ENCODE peak calls at places on chromosomes 11 and 22, in four cellular contexts. K is heart left ventricle, N is pancreas, E is H9. H is an unnamed sample.

GRCh38 chr11:16357776-16358175 is 1.4 kb upstream of the SOX6 start:
- DNase-seq in K (no peak), N (no peak), E (no peak), H (no peak)

GRCh38 chr11:118984825-118985224 is 13.1 kb upstream of the CENATAC start:
- DNase-seq in K (no peak), N (no peak), E (no peak), H (no peak)

GRCh38 chr11:48055292-48056132 is 75.2 kb downstream of the PTPRJ start:
- DNase-seq in K (no peak), N (no peak), E (no peak), H (no peak)

GRCh38 chr11:66345316-66345649 is 379 bp upstream of the BRMS1 start:
- DNase-seq in K (no peak), N (no peak), E (no peak), H (no peak)

GRCh38 chr11:68373189-68373809 is 60.9 kb downstream of the LRP5 start:
- DNase-seq in K (peak), N (no peak), E (no peak), H (peak)

GRCh38 chr22:41681616-41682015 is 7.1 kb downstream of the SNU13 start:
- DNase-seq in K (no peak), N (no peak), E (no peak), H (no peak)

GRCh38 chr22:19107730-19108074 is 14.5 kb downstream of the DGCR2 start:
- DNase-seq in K (no peak), N (no peak), E (no peak), H (no peak)

GRCh38 chr11:109940816-109941215 is 152.4 kb upstream of the ZC3H12C start:
- DNase-seq in K (no peak), N (no peak), E (no peak), H (peak)

GRCh38 chr11:17991799-17992433 is 20.9 kb downstream of the SERGEF start:
- DNase-seq in K (no peak), N (peak), E (no peak), H (peak)

GRCh38 chr11:637593-638507 is 781 bp downstream of the DRD4 start:
- DNase-seq in K (no peak), N (no peak), E (no peak), H (no peak)

GRCh38 chr11:3123316-3123715 is 41.8 kb downstream of the OSBPL5 start:
- DNase-seq in K (peak), N (no peak), E (peak), H (no peak)

GRCh38 chr11:75203641-75204011 is 36.9 kb upstream of the TPBGL start:
- DNase-seq in K (no peak), N (no peak), E (no peak), H (no peak)

GRCh38 chr11:3129591-3130268 is 35.4 kb downstream of the OSBPL5 start:
- DNase-seq in K (peak), N (no peak), E (no peak), H (no peak)

GRCh38 chr22:49617866-49618688 is 209.6 kb downstream of the BRD1 start:
- DNase-seq in K (peak), N (no peak), E (no peak), H (no peak)

GRCh38 chr11:87473174-87473573 is 435.4 kb downstream of the TMEM135 start:
- DNase-seq in K (no peak), N (no peak), E (no peak), H (peak)

GRCh38 chr11:48114740-48115139 is 101.9 kb upstream of the OR4B1 start:
- DNase-seq in K (no peak), N (no peak), E (no peak), H (no peak)

GRCh38 chr11:126088999-126089398 is 26.3 kb upstream of the CDON start:
- DNase-seq in K (no peak), N (no peak), E (no peak), H (no peak)

GRCh38 chr11:67435031-67435726 is 2.3 kb downstream of the PTPRCAP start:
- DNase-seq in K (no peak), N (no peak), E (no peak), H (no peak)

GRCh38 chr22:20610757-20611156 is 103.3 kb downstream of the MED15 start:
- DNase-seq in K (no peak), N (no peak), E (no peak), H (no peak)

GRCh38 chr22:46066691-46067090 is 83.6 kb upstream of the PPARA start:
- DNase-seq in K (no peak), N (peak), E (no peak), H (no peak)

GRCh38 chr11:122863704-122864326 is 18.7 kb upstream of the JHY start:
- DNase-seq in K (no peak), N (no peak), E (no peak), H (peak)

GRCh38 chr22:19119949-19120348 is 2.3 kb downstream of the DGCR2 start:
- DNase-seq in K (peak), N (no peak), E (no peak), H (no peak)

GRCh38 chr11:57649826-57650738 is at the start of gene YPEL4:
- DNase-seq in K (peak), N (no peak), E (peak), H (peak)

GRCh38 chr11:108551653-108552462 is 41.7 kb downstream of the EXPH5 start:
- DNase-seq in K (no peak), N (no peak), E (no peak), H (no peak)

GRCh38 chr22:45112136-45112879 is 51.4 kb upstream of the NUP50 start:
- DNase-seq in K (no peak), N (no peak), E (no peak), H (peak)

GRCh38 chr11:45902452-45903380 is 4.4 kb downstream of the FREY1 start:
- DNase-seq in K (no peak), N (no peak), E (no peak), H (no peak)

DNA sequence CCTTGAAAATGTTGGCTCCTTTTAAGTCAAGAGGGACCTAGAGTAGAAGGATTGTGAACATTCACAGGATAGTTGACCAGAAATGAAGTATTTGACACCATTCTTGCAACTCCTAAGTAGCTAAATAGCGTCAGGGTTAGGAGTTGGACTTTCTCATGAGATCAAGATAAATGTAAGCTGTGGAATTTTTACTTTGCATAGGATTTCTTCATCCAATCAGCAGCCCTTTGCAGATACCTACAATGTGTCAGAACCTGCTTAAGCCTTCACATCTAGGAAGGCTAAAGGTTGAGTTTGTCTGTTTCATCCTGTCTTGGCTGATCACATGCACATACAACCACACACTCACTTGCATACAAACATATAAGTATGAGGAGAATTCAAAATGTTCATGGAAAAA is 32.3 kb downstream of the CD44 start:
- DNase-seq in K (no peak), N (no peak), E (no peak), H (no peak)
- TF ChIP-seq CTCF in K (no peak), N (no peak), E (no peak), H (no peak)

DNA sequence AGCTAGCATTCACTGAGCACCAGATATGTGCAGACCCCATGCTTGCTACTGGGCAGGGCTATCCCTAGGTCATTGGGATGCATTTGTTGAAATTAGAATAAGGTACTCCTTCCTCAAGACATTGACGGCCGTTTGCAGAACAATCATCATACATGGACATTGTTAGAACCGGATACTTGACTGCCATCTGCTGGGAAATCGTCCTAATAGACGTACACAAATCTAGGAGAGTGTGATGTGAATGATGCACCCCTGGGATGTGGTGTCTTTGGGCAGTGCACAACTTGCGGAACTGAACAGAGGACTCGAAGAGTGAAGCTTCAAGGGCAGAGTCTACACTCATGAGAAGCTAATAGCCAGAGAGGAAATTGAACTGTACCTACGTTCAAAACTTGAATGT is 35.9 kb downstream of the MYO18B start:
- DNase-seq in K (no peak), N (no peak), E (no peak), H (peak)
- TF ChIP-seq CTCF in K (peak), N (no peak), E (peak), H (peak)

GRCh38 chr11:58963551-58964075 is 24.3 kb downstream of the GLYATL1 start:
- DNase-seq in K (peak), N (peak), E (peak), H (peak)
- TF ChIP-seq CTCF in K (no peak), N (no peak), E (peak), H (peak)

DNA sequence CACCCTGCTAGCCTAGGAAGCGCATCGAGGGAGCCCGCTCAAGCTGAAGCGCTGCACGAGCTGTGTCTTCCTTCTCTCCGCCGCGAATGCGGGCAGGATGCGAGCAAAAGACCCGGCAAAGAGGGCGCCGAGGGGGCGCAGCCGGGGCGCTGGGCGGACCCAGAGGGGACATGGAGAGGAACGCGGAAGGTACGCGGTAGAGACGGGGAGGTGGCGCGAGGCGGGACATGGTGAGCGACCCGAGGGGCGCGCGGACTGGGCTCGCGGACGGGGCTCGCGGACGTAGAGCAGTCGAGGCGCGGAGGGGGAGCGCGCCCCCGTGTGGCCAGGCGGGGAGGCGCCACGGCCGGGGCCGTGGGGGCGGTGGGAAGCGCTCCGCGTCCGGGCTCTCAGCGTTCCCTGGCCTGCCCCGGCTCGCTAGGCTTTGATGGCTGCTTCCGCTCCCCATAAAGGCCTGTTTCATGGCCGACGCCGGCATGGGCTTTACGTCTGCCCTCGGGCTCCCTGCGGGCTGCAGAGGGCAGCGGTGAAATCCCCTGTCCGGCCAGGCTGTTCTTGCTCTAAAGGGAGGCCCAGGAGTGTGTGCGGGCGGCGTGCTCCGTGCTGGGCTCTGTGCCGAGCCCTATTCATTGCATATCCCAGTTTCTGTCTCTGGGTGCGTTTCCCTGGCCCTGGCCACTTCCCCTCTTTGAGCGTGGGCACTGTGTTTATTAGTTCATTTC is 31.2 kb upstream of the TRIM29 start:
- DNase-seq in K (peak), N (peak), E (peak), H (no peak)
- TF ChIP-seq CTCF in K (peak), N (peak), E (peak), H (peak)

GRCh38 chr22:29480512-29481264 is 670 bp downstream of the NEFH start:
- DNase-seq in K (no peak), N (no peak), E (peak), H (no peak)
- TF ChIP-seq CTCF in K (no peak), N (no peak), E (peak), H (no peak)

GRCh38 chr22:34973926-34974325 is 92.0 kb upstream of the ISX start:
- DNase-seq in K (no peak), N (no peak), E (no peak), H (no peak)
- TF ChIP-seq CTCF in K (no peak), N (no peak), E (no peak), H (no peak)

GRCh38 chr11:61737131-61737530 is 15.3 kb upstream of the MYRF start:
- DNase-seq in K (no peak), N (no peak), E (no peak), H (no peak)
- TF ChIP-seq CTCF in K (no peak), N (no peak), E (peak), H (peak)

DNA sequence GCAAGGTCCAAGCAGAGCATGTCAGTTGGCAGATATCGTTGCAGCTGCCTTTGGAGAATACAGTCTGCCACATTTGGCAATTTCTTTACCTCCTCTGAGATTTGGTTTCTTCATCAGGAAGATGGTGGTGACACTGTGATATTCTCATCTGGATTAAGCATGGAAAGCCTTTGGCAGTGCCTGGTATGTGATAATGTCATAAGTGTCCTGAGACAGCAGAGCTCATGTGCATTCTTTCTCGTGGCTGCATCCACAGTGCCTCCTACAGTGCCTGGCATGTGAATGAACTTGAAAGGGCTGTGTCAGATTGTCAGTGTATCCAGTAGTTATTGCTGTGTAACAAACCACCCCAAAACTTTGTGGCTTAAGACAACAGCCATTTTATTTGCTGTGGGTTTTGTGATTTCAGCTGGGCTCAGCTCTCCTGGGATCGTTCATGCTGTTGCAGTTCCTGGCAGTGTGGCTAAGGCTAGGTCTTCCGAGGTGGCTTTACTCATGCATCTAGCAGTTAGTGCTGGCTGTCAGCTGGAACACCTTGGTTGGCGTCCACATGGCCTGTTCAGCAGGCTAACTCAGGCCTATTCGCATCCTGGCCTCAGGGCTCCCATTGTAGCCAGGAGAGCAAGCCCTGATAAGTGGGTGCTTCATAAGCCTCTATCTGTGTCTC is 35.7 kb upstream of the MICAL2 start:
- DNase-seq in K (no peak), N (no peak), E (no peak), H (no peak)
- TF ChIP-seq CTCF in K (no peak), N (no peak), E (no peak), H (no peak)